ENCODE peak calls at places on chromosomes 2 and 18, in ten cellular contexts. W is AG08396; Z is NCI-H2171 treated with DMSO at 0.1 percent for 48 hours; G is foreskin keratinocyte; X is KBM-7; S is midbrain; R is T-helper 2 cell; Q is progenitor cell of endocrine pancreas; C is choroid plexus epithelial cell; D is activated CD8-positive, alpha-beta memory T cell treated with anti-CD3 and anti-CD28 coated beads, Interleukin-2, amount 10 ng/mL, durations not matched to agents 7 days and 5 days. K is an unnamed sample.

GRCh38 chr2:66437601-66438497 is 2.9 kb downstream of the MEIS1 start:
- DNase-seq in W (no peak), Z (no peak), G (peak), X (peak), S (peak), R (no peak), Q (no peak), C (peak), D (no peak), K (peak)

GRCh38 chr2:155157065-155157464 is 458.6 kb downstream of the KCNJ3 start:
- DNase-seq in W (no peak), Z (no peak), G (peak), X (no peak), S (no peak), R (no peak), Q (no peak), C (no peak), D (no peak), K (no peak)

GRCh38 chr2:135454608-135455007 is 76.4 kb downstream of the ZRANB3 start:
- DNase-seq in W (no peak), Z (no peak), G (no peak), X (no peak), S (no peak), R (no peak), Q (no peak), C (no peak), D (no peak), K (no peak)

GRCh38 chr2:218230882-218231281 is 13.9 kb downstream of the ARPC2 start:
- DNase-seq in W (no peak), Z (no peak), G (no peak), X (peak), S (no peak), R (peak), Q (no peak), C (peak), D (peak), K (no peak)

GRCh38 chr18:77448046-77448445 is 198.4 kb downstream of the GALR1 start:
- DNase-seq in W (no peak), Z (no peak), G (no peak), X (no peak), S (no peak), R (no peak), Q (no peak), C (no peak), D (no peak), K (no peak)

GRCh38 chr2:111162718-111163331 is 42.1 kb downstream of the BCL2L11 start:
- DNase-seq in W (no peak), Z (no peak), G (no peak), X (peak), S (no peak), R (no peak), Q (no peak), C (no peak), D (no peak), K (no peak)

GRCh38 chr18:23237524-23238151 is 102.4 kb downstream of the CABLES1 start:
- DNase-seq in W (peak), Z (no peak), G (peak), X (no peak), S (peak), R (peak), Q (no peak), C (peak), D (peak), K (peak)

GRCh38 chr2:127012215-127012614 is 94.7 kb downstream of the BIN1 start:
- DNase-seq in W (no peak), Z (no peak), G (no peak), X (no peak), S (no peak), R (no peak), Q (no peak), C (no peak), D (no peak), K (no peak)

GRCh38 chr2:239002960-239003932 is 155.4 kb downstream of the TWIST2 start:
- DNase-seq in W (peak), Z (no peak), G (peak), X (no peak), S (no peak), R (no peak), Q (no peak), C (peak), D (no peak), K (no peak)

GRCh38 chr2:96916156-96917007 is 46.5 kb upstream of the SEMA4C start:
- DNase-seq in W (no peak), Z (no peak), G (no peak), X (no peak), S (peak), R (no peak), Q (no peak), C (no peak), D (no peak), K (no peak)

GRCh38 chr2:160406591-160407392 is 86.8 kb downstream of the RBMS1 start:
- DNase-seq in W (peak), Z (peak), G (peak), X (peak), S (peak), R (peak), Q (no peak), C (peak), D (peak), K (peak)

GRCh38 chr18:74898965-74899364 is 301.3 kb downstream of the ZNF407 start:
- DNase-seq in W (no peak), Z (no peak), G (peak), X (peak), S (no peak), R (no peak), Q (no peak), C (peak), D (no peak), K (no peak)

GRCh38 chr2:217887841-217888665 is 114.7 kb downstream of the TNS1 start:
- DNase-seq in W (no peak), Z (peak), G (no peak), X (no peak), S (no peak), R (no peak), Q (no peak), C (peak), D (no peak), K (no peak)

GRCh38 chr2:72138011-72138881 is 9.4 kb downstream of the CYP26B1 start:
- DNase-seq in W (no peak), Z (no peak), G (no peak), X (no peak), S (no peak), R (no peak), Q (no peak), C (no peak), D (no peak), K (peak)

GRCh38 chr2:135638825-135639224 is 102.8 kb upstream of the UBXN4 start:
- DNase-seq in W (no peak), Z (peak), G (no peak), X (no peak), S (no peak), R (no peak), Q (no peak), C (peak), D (no peak), K (peak)

GRCh38 chr2:174573621-174574081 is 24.0 kb downstream of the WIPF1 start:
- DNase-seq in W (no peak), Z (peak), G (peak), X (peak), S (no peak), R (no peak), Q (no peak), C (no peak), D (no peak), K (no peak)

GRCh38 chr2:184597571-184597980 is 753 bp upstream of the ZNF804A start:
- DNase-seq in W (peak), Z (no peak), G (peak), X (peak), S (peak), R (no peak), Q (no peak), C (peak), D (no peak), K (peak)

GRCh38 chr2:237692601-237693079 is 65.3 kb downstream of the LRRFIP1 start:
- DNase-seq in W (no peak), Z (no peak), G (no peak), X (peak), S (no peak), R (no peak), Q (no peak), C (no peak), D (peak), K (peak)

GRCh38 chr2:231902598-231902997 is 23.6 kb downstream of the NPPC start:
- DNase-seq in W (no peak), Z (no peak), G (no peak), X (no peak), S (no peak), R (no peak), Q (no peak), C (no peak), D (no peak), K (no peak)

GRCh38 chr2:145422576-145422975 is 902.7 kb upstream of the ZEB2 start:
- DNase-seq in W (no peak), Z (no peak), G (no peak), X (no peak), S (no peak), R (no peak), Q (no peak), C (no peak), D (no peak), K (no peak)

GRCh38 chr2:45345331-45346305 is 265.4 kb downstream of the SRBD1 start:
- DNase-seq in W (no peak), Z (no peak), G (no peak), X (no peak), S (no peak), R (no peak), Q (no peak), C (no peak), D (no peak), K (no peak)

GRCh38 chr18:75341267-75341666 is 86.2 kb downstream of the SMIM21 start:
- DNase-seq in W (no peak), Z (no peak), G (no peak), X (no peak), S (peak), R (no peak), Q (no peak), C (peak), D (no peak), K (peak)

GRCh38 chr2:137467246-137467862 is 496.9 kb upstream of the HNMT start:
- DNase-seq in W (peak), Z (peak), G (peak), X (peak), S (peak), R (no peak), Q (peak), C (peak), D (no peak), K (peak)

GRCh38 chr2:60960706-60961105 is 56.8 kb upstream of the PEX13 start:
- DNase-seq in W (no peak), Z (no peak), G (peak), X (no peak), S (no peak), R (no peak), Q (no peak), C (no peak), D (no peak), K (no peak)

GRCh38 chr2:20050712-20051517 is 513 bp downstream of the LAPTM4A start:
- DNase-seq in W (peak), Z (peak), G (peak), X (no peak), S (peak), R (peak), Q (peak), C (peak), D (peak), K (peak)

GRCh38 chr2:111702119-111702808 is 181.7 kb downstream of the ANAPC1 start:
- DNase-seq in W (peak), Z (no peak), G (peak), X (peak), S (peak), R (peak), Q (peak), C (peak), D (peak), K (peak)

GRCh38 chr2:203751886-203752285 is 45.4 kb downstream of the CD28 start:
- DNase-seq in W (no peak), Z (no peak), G (no peak), X (no peak), S (no peak), R (no peak), Q (no peak), C (peak), D (no peak), K (no peak)

GRCh38 chr2:169664600-169664977 is 29.6 kb downstream of the CFAP210 start:
- DNase-seq in W (no peak), Z (no peak), G (no peak), X (no peak), S (no peak), R (no peak), Q (no peak), C (peak), D (no peak), K (no peak)

GRCh38 chr18:79439201-79440023 is 43.7 kb downstream of the NFATC1 start:
- DNase-seq in W (no peak), Z (no peak), G (no peak), X (peak), S (no peak), R (no peak), Q (no peak), C (no peak), D (no peak), K (no peak)

K was measured in neural progenitor cell.